ENCODE peak calls at places on chromosome 2, in eight cellular contexts. One of them, this sample, is unnamed.

GRCh38 chr2:45031028-45031427 is 21.8 kb upstream of the SIX2 start:
- DNase-seq in osteocyte: no peak
- DNase-seq in GM19239: no peak
- DNase-seq in stimulated activated naive CD4-positive, alpha-beta T cell treated with Interleukin-2 at 50 U/mL for 16 hours: no peak
- DNase-seq in posterior cingulate gyrus: no peak
- DNase-seq in stimulated activated CD4-positive, alpha-beta T cell treated with anti-CD3 and anti-CD28 coated beads, TNF-alpha, amount 100 ng/mL, for 4 hours: no peak
- DNase-seq in nephron progenitor cell: no peak
- DNase-seq in pons: no peak
- DNase-seq in this sample: no peak

GRCh38 chr2:185475868-185476267 is 262.7 kb upstream of the FSIP2 start:
- DNase-seq in osteocyte: no peak
- DNase-seq in GM19239: no peak
- DNase-seq in stimulated activated naive CD4-positive, alpha-beta T cell treated with Interleukin-2 at 50 U/mL for 16 hours: no peak
- DNase-seq in posterior cingulate gyrus: no peak
- DNase-seq in stimulated activated CD4-positive, alpha-beta T cell treated with anti-CD3 and anti-CD28 coated beads, TNF-alpha, amount 100 ng/mL, for 4 hours: no peak
- DNase-seq in nephron progenitor cell: no peak
- DNase-seq in pons: no peak
- DNase-seq in this sample: no peak

GRCh38 chr2:202108345-202108744 is 35.3 kb downstream of the KIAA2012 start:
- DNase-seq in osteocyte: no peak
- DNase-seq in GM19239: no peak
- DNase-seq in stimulated activated naive CD4-positive, alpha-beta T cell treated with Interleukin-2 at 50 U/mL for 16 hours: no peak
- DNase-seq in posterior cingulate gyrus: no peak
- DNase-seq in stimulated activated CD4-positive, alpha-beta T cell treated with anti-CD3 and anti-CD28 coated beads, TNF-alpha, amount 100 ng/mL, for 4 hours: no peak
- DNase-seq in nephron progenitor cell: no peak
- DNase-seq in pons: no peak
- DNase-seq in this sample: no peak

GRCh38 chr2:28750316-28751101 is 1.1 kb upstream of the PPP1CB start:
- DNase-seq in osteocyte: no peak
- DNase-seq in GM19239: no peak
- DNase-seq in stimulated activated naive CD4-positive, alpha-beta T cell treated with Interleukin-2 at 50 U/mL for 16 hours: peak; percentile 34
- DNase-seq in posterior cingulate gyrus: no peak
- DNase-seq in stimulated activated CD4-positive, alpha-beta T cell treated with anti-CD3 and anti-CD28 coated beads, TNF-alpha, amount 100 ng/mL, for 4 hours: no peak
- DNase-seq in nephron progenitor cell: no peak
- DNase-seq in pons: peak; percentile 66
- DNase-seq in this sample: peak; percentile 45

GRCh38 chr2:121804340-121804739 is 48.9 kb downstream of the TSN start:
- DNase-seq in osteocyte: no peak
- DNase-seq in GM19239: no peak
- DNase-seq in stimulated activated naive CD4-positive, alpha-beta T cell treated with Interleukin-2 at 50 U/mL for 16 hours: no peak
- DNase-seq in posterior cingulate gyrus: no peak
- DNase-seq in stimulated activated CD4-positive, alpha-beta T cell treated with anti-CD3 and anti-CD28 coated beads, TNF-alpha, amount 100 ng/mL, for 4 hours: no peak
- DNase-seq in nephron progenitor cell: no peak
- DNase-seq in pons: no peak
- DNase-seq in this sample: no peak

GRCh38 chr2:114025030-114025429 is 135.1 kb downstream of the ACTR3 start:
- DNase-seq in osteocyte: no peak
- DNase-seq in GM19239: no peak
- DNase-seq in stimulated activated naive CD4-positive, alpha-beta T cell treated with Interleukin-2 at 50 U/mL for 16 hours: no peak
- DNase-seq in posterior cingulate gyrus: no peak
- DNase-seq in stimulated activated CD4-positive, alpha-beta T cell treated with anti-CD3 and anti-CD28 coated beads, TNF-alpha, amount 100 ng/mL, for 4 hours: no peak
- DNase-seq in nephron progenitor cell: no peak
- DNase-seq in pons: no peak
- DNase-seq in this sample: no peak

GRCh38 chr2:231674587-231675334 is 33.6 kb upstream of the PTMA start:
- DNase-seq in osteocyte: peak; percentile 89
- DNase-seq in GM19239: no peak
- DNase-seq in stimulated activated naive CD4-positive, alpha-beta T cell treated with Interleukin-2 at 50 U/mL for 16 hours: peak; percentile 35
- DNase-seq in posterior cingulate gyrus: peak; percentile 66
- DNase-seq in stimulated activated CD4-positive, alpha-beta T cell treated with anti-CD3 and anti-CD28 coated beads, TNF-alpha, amount 100 ng/mL, for 4 hours: peak; percentile 26
- DNase-seq in nephron progenitor cell: peak; percentile 83
- DNase-seq in pons: peak; percentile 67
- DNase-seq in this sample: peak; percentile 52

GRCh38 chr2:64655873-64656272 is 2.2 kb upstream of the SERTAD2 start:
- DNase-seq in osteocyte: no peak
- DNase-seq in GM19239: no peak
- DNase-seq in stimulated activated naive CD4-positive, alpha-beta T cell treated with Interleukin-2 at 50 U/mL for 16 hours: no peak
- DNase-seq in posterior cingulate gyrus: no peak
- DNase-seq in stimulated activated CD4-positive, alpha-beta T cell treated with anti-CD3 and anti-CD28 coated beads, TNF-alpha, amount 100 ng/mL, for 4 hours: no peak
- DNase-seq in nephron progenitor cell: no peak
- DNase-seq in pons: no peak
- DNase-seq in this sample: no peak

GRCh38 chr2:65053199-65053598 is 3.0 kb upstream of the CEP68 start:
- DNase-seq in osteocyte: no peak
- DNase-seq in GM19239: peak; percentile 71
- DNase-seq in stimulated activated naive CD4-positive, alpha-beta T cell treated with Interleukin-2 at 50 U/mL for 16 hours: no peak
- DNase-seq in posterior cingulate gyrus: no peak
- DNase-seq in stimulated activated CD4-positive, alpha-beta T cell treated with anti-CD3 and anti-CD28 coated beads, TNF-alpha, amount 100 ng/mL, for 4 hours: no peak
- DNase-seq in nephron progenitor cell: no peak
- DNase-seq in pons: peak; percentile 84
- DNase-seq in this sample: no peak

GRCh38 chr2:62787381-62787780 is 81.9 kb downstream of the EHBP1 start:
- DNase-seq in osteocyte: no peak
- DNase-seq in GM19239: no peak
- DNase-seq in stimulated activated naive CD4-positive, alpha-beta T cell treated with Interleukin-2 at 50 U/mL for 16 hours: no peak
- DNase-seq in posterior cingulate gyrus: no peak
- DNase-seq in stimulated activated CD4-positive, alpha-beta T cell treated with anti-CD3 and anti-CD28 coated beads, TNF-alpha, amount 100 ng/mL, for 4 hours: no peak
- DNase-seq in nephron progenitor cell: no peak
- DNase-seq in pons: peak; percentile 61
- DNase-seq in this sample: peak; percentile 64